ENCODE peak calls at places on chromosomes 2 and 18, in four cellular contexts. Q, Z, X and M are unnamed samples.

GRCh38 chr18:58828399-58829121 is 36.1 kb upstream of the ZNF532 start:
- DNase-seq in Q (no peak), Z (no peak), X (no peak), M (no peak)

GRCh38 chr2:63990072-63990471 is 29.2 kb downstream of the VPS54 start:
- DNase-seq in Q (no peak), Z (no peak), X (no peak), M (no peak)

GRCh38 chr2:76197842-76198448 is 487.2 kb upstream of the GCFC2 start:
- DNase-seq in Q (no peak), Z (peak; percentile 74), X (peak; percentile 8), M (peak; percentile 20)

GRCh38 chr2:237998530-237998929 is 31.7 kb downstream of the UBE2F start:
- DNase-seq in Q (no peak), Z (no peak), X (peak; percentile 42), M (peak; percentile 82)

GRCh38 chr18:31386683-31387082 is 10.1 kb downstream of the DSG4 start:
- DNase-seq in Q (no peak), Z (no peak), X (no peak), M (no peak)

GRCh38 chr18:36215577-36215976 is 28.3 kb downstream of the MOCOS start:
- DNase-seq in Q (no peak), Z (no peak), X (no peak), M (no peak)

GRCh38 chr2:191679818-191680600 is 2.1 kb downstream of the NABP1 start:
- DNase-seq in Q (no peak), Z (no peak), X (peak; percentile 50), M (no peak)

GRCh38 chr18:61738488-61738887 is 154.3 kb downstream of the RNF152 start:
- DNase-seq in Q (peak; percentile 85), Z (no peak), X (no peak), M (no peak)

GRCh38 chr2:119008108-119008507 is 66.1 kb downstream of the MARCO start:
- DNase-seq in Q (no peak), Z (peak; percentile 23), X (no peak), M (no peak)

GRCh38 chr2:200515155-200515554 is 5.3 kb upstream of the KCTD18 start:
- DNase-seq in Q (no peak), Z (no peak), X (no peak), M (no peak)

GRCh38 chr2:20614201-20615045 is 36.5 kb downstream of the HS1BP3 start:
- DNase-seq in Q (peak; percentile 90), Z (peak; percentile 67), X (no peak), M (no peak)

GRCh38 chr2:143513081-143513480 is 383.9 kb downstream of the ARHGAP15 start:
- DNase-seq in Q (peak; percentile 68), Z (peak; percentile 33), X (peak; percentile 24), M (peak; percentile 5)

GRCh38 chr18:3450358-3451107 is 561 bp downstream of the TGIF1 start:
- DNase-seq in Q (peak; percentile 85), Z (no peak), X (peak; percentile 45), M (no peak)

GRCh38 chr2:162317910-162318279 is 589 bp downstream of the IFIH1 start:
- DNase-seq in Q (no peak), Z (no peak), X (no peak), M (no peak)

GRCh38 chr2:202090530-202090929 is 17.5 kb downstream of the KIAA2012 start:
- DNase-seq in Q (no peak), Z (no peak), X (no peak), M (no peak)

GRCh38 chr18:23784811-23785245 is 95.6 kb downstream of the LAMA3 start:
- DNase-seq in Q (no peak), Z (no peak), X (no peak), M (no peak)

GRCh38 chr2:241692448-241692847 is 5.8 kb upstream of the DTYMK start:
- DNase-seq in Q (no peak), Z (no peak), X (no peak), M (no peak)

GRCh38 chr18:32920796-32921787 is 148.3 kb upstream of the KLHL14 start:
- DNase-seq in Q (no peak), Z (no peak), X (no peak), M (no peak)

GRCh38 chr2:219722276-219722883 is 95.0 kb downstream of the SLC4A3 start:
- DNase-seq in Q (no peak), Z (no peak), X (no peak), M (no peak)

GRCh38 chr2:161077367-161078210 is 82.6 kb upstream of the TANK start:
- DNase-seq in Q (no peak), Z (no peak), X (peak; percentile 31), M (peak; percentile 81)

GRCh38 chr2:133711806-133712205 is 143.5 kb upstream of the NCKAP5 start:
- DNase-seq in Q (no peak), Z (no peak), X (no peak), M (no peak)

GRCh38 chr2:49110571-49111315 is 43.6 kb downstream of the FSHR start:
- DNase-seq in Q (no peak), Z (no peak), X (no peak), M (no peak)

GRCh38 chr2:176637497-176638166 is 368.4 kb downstream of the MTX2 start:
- DNase-seq in Q (no peak), Z (no peak), X (no peak), M (no peak)

GRCh38 chr2:240306185-240306584 is 129.3 kb upstream of the GPC1 start:
- DNase-seq in Q (no peak), Z (no peak), X (no peak), M (no peak)

GRCh38 chr2:96875498-96876035 is 5.7 kb upstream of the SEMA4C start:
- DNase-seq in Q (no peak), Z (no peak), X (no peak), M (no peak)

GRCh38 chr18:35502062-35502461 is 4.3 kb upstream of the INO80C start:
- DNase-seq in Q (no peak), Z (no peak), X (no peak), M (no peak)

GRCh38 chr2:117481608-117482007 is 332.9 kb upstream of the DDX18 start:
- DNase-seq in Q (no peak), Z (no peak), X (no peak), M (no peak)

GRCh38 chr18:34399892-34400291 is 175.2 kb upstream of the NOL4 start:
- DNase-seq in Q (no peak), Z (no peak), X (no peak), M (no peak)

GRCh38 chr18:26464128-26465011 is 84.0 kb downstream of the KCTD1 start:
- DNase-seq in Q (no peak), Z (no peak), X (no peak), M (no peak)

GRCh38 chr2:237978058-237978712 is 11.4 kb downstream of the UBE2F start:
- DNase-seq in Q (no peak), Z (no peak), X (no peak), M (no peak)

GRCh38 chr18:25230658-25231326 is 121.2 kb downstream of the ZNF521 start:
- DNase-seq in Q (peak; percentile 90), Z (no peak), X (no peak), M (no peak)

GRCh38 chr2:120288016-120288373 is 35.3 kb downstream of the RALB start:
- DNase-seq in Q (no peak), Z (no peak), X (no peak), M (no peak)